ENCODE peak calls at places on chromosomes 13 and 19, in seven cellular contexts. One of them, this sample, is unnamed.
A peak's percentile ranks its signal among the peaks of the same experiment; 100 is the strongest.

GRCh38 chr19:39296906-39297305 is 699 bp downstream of the IFNL1 start:
- DNase-seq in cardiac fibroblast: no peak
- DNase-seq in EH: no peak
- DNase-seq in amniotic stem cell: no peak
- DNase-seq in right lobe of liver: no peak
- DNase-seq in psoas muscle: no peak
- DNase-seq in SHP77 treated with DMSO at 0.1 percent for 48 hours: no peak
- DNase-seq in this sample: no peak

GRCh38 chr13:94608586-94608985 is 6.9 kb downstream of the GPR180 start:
- DNase-seq in cardiac fibroblast: no peak
- DNase-seq in psoas muscle: no peak
- DNase-seq in SHP77 treated with DMSO at 0.1 percent for 48 hours: no peak
- DNase-seq in right lobe of liver: no peak
- DNase-seq in EH: no peak
- DNase-seq in amniotic stem cell: no peak
- DNase-seq in this sample: no peak

GRCh38 chr13:51840917-51841316 is 4.1 kb downstream of the TMEM272 start:
- DNase-seq in EH: no peak
- DNase-seq in right lobe of liver: no peak
- DNase-seq in cardiac fibroblast: no peak
- DNase-seq in psoas muscle: no peak
- DNase-seq in amniotic stem cell: no peak
- DNase-seq in SHP77 treated with DMSO at 0.1 percent for 48 hours: no peak
- DNase-seq in this sample: no peak

GRCh38 chr19:2561221-2561620 is 85.3 kb downstream of the GADD45B start:
- DNase-seq in right lobe of liver: peak; percentile 42
- DNase-seq in SHP77 treated with DMSO at 0.1 percent for 48 hours: no peak
- DNase-seq in psoas muscle: no peak
- DNase-seq in cardiac fibroblast: no peak
- DNase-seq in EH: no peak
- DNase-seq in amniotic stem cell: no peak
- DNase-seq in this sample: no peak

GRCh38 chr19:37902668-37903067 is 3.7 kb downstream of the WDR87 start:
- DNase-seq in amniotic stem cell: peak; percentile 54
- DNase-seq in right lobe of liver: peak; percentile 79
- DNase-seq in psoas muscle: peak; percentile 82
- DNase-seq in EH: peak; percentile 74
- DNase-seq in cardiac fibroblast: peak; percentile 83
- DNase-seq in SHP77 treated with DMSO at 0.1 percent for 48 hours: peak; percentile 75
- DNase-seq in this sample: peak; percentile 77

GRCh38 chr13:31896427-31896826 is 135.1 kb upstream of the FRY start:
- DNase-seq in SHP77 treated with DMSO at 0.1 percent for 48 hours: no peak
- DNase-seq in right lobe of liver: no peak
- DNase-seq in amniotic stem cell: peak; percentile 30
- DNase-seq in cardiac fibroblast: peak; percentile 96
- DNase-seq in EH: peak; percentile 96
- DNase-seq in psoas muscle: peak; percentile 66
- DNase-seq in this sample: peak; percentile 88

GRCh38 chr13:59677966-59678814 is 485.5 kb downstream of the DIAPH3 start:
- DNase-seq in cardiac fibroblast: peak; percentile 82
- DNase-seq in EH: peak; percentile 70
- DNase-seq in psoas muscle: no peak
- DNase-seq in amniotic stem cell: peak; percentile 28
- DNase-seq in SHP77 treated with DMSO at 0.1 percent for 48 hours: peak; percentile 2
- DNase-seq in right lobe of liver: no peak
- DNase-seq in this sample: peak; percentile 74

GRCh38 chr19:2477141-2477710 is 1.3 kb downstream of the GADD45B start:
- DNase-seq in cardiac fibroblast: peak; percentile 51
- DNase-seq in SHP77 treated with DMSO at 0.1 percent for 48 hours: no peak
- DNase-seq in amniotic stem cell: no peak
- DNase-seq in EH: peak; percentile 56
- DNase-seq in right lobe of liver: peak; percentile 73
- DNase-seq in psoas muscle: peak; percentile 66
- DNase-seq in this sample: peak; percentile 33

GRCh38 chr13:114081761-114082681 is 50.4 kb downstream of the RASA3 start:
- DNase-seq in psoas muscle: peak; percentile 41
- DNase-seq in EH: no peak
- DNase-seq in amniotic stem cell: no peak
- DNase-seq in cardiac fibroblast: no peak
- DNase-seq in SHP77 treated with DMSO at 0.1 percent for 48 hours: no peak
- DNase-seq in right lobe of liver: peak; percentile 47
- DNase-seq in this sample: no peak

This sample was measured in fibroblast of the aortic adventitia.